ENCODE peak calls at places on chromosomes 16 and 17, in five cellular contexts. R is endothelial cell of umbilical vein; C is gastrocnemius medialis; V is CD8-positive, alpha-beta memory T cell; M is fibroblast of lung. U is an unnamed sample. For H3K4me1, the result is how much of the 10 kb centered on the place peaks cover.

GRCh38 chr17:28216032-28216431 is 103.0 kb upstream of the TMEM97 start:
- DNase-seq in V (no peak), M (no peak), C (no peak), R (no peak), U (no peak)

GRCh38 chr17:32517982-32518381 is 31.2 kb downstream of the CDK5R1 start:
- DNase-seq in C (no peak), R (no peak), M (no peak), V (no peak), U (no peak)

GRCh38 chr17:5933430-5933829 is 136.7 kb upstream of the WSCD1 start:
- DNase-seq in C (no peak), R (no peak), V (no peak), M (no peak), U (no peak)

GRCh38 chr16:82660966-82661365 is 34.2 kb downstream of the CDH13 start:
- DNase-seq in V (no peak), M (no peak), R (no peak), C (no peak), U (no peak)

GRCh38 chr17:75238684-75239191 is 22.7 kb downstream of the GGA3 start:
- DNase-seq in R (peak), M (peak), C (peak), V (peak), U (peak)

GRCh38 chr16:3065069-3065741 is at the start of gene IL32:
- DNase-seq in V (peak), R (peak), C (peak), M (peak), U (peak)

GRCh38 chr16:19583665-19584300 is 28.3 kb downstream of the VPS35L start:
- DNase-seq in M (peak), R (peak), V (no peak), C (no peak), U (peak)

GRCh38 chr16:51591480-51591879 is 440.4 kb upstream of the SALL1 start:
- DNase-seq in R (no peak), M (no peak), C (no peak), V (no peak), U (no peak)

GRCh38 chr16:30844671-30845449 is 49.0 kb downstream of the BCL7C start:
- DNase-seq in M (peak), C (peak), V (peak), R (peak), U (peak)

GRCh38 chr16:10558746-10559641 is 21.4 kb downstream of the EMP2 start:
- DNase-seq in C (peak), V (no peak), M (peak), R (peak), U (no peak)

GRCh38 chr17:63399856-63400255 is 46.2 kb downstream of the CYB561 start:
- DNase-seq in V (no peak), R (no peak), C (peak), M (peak), U (peak)

GRCh38 chr16:72927199-72928088 is 120.5 kb downstream of the ZFHX3 start:
- DNase-seq in R (no peak), M (peak), V (no peak), C (no peak), U (peak)

GRCh38 chr17:45016823-45017222 is 34.6 kb downstream of the DCAKD start:
- DNase-seq in C (no peak), R (no peak), M (no peak), V (no peak), U (no peak)

GRCh38 chr16:10579965-10580918 is at the start of gene EMP2:
- DNase-seq in C (peak), M (peak), V (no peak), R (peak), U (peak)

GRCh38 chr17:36221187-36221586 is 10.3 kb downstream of the CCL4L2 start:
- DNase-seq in V (no peak), R (no peak), M (no peak), C (no peak), U (no peak)

GRCh38 chr16:88341551-88342290 is 41.0 kb upstream of the ZNF469 start:
- DNase-seq in R (no peak), C (no peak), V (no peak), M (no peak), U (no peak)

GRCh38 chr16:47905771-47906170 is 250.0 kb downstream of the ABCC12 start:
- DNase-seq in V (no peak), M (no peak), R (no peak), C (no peak), U (peak)

GRCh38 chr17:57875109-57876022 is 25.5 kb upstream of the MRPS23 start:
- DNase-seq in C (peak), V (no peak), R (peak), M (peak), U (peak)

GRCh38 chr16:55508941-55509920 is at the start of gene LPCAT2:
- DNase-seq in R (peak), M (peak), C (peak), V (no peak), U (peak)

GRCh38 chr17:19728114-19728495 is 11.7 kb upstream of the SLC47A2 start:
- DNase-seq in M (peak), V (no peak), C (peak), R (peak), U (peak)

GRCh38 chr17:40553694-40554534 is 11.4 kb downstream of the CCR7 start:
- DNase-seq in C (peak), M (peak), R (no peak), V (no peak), U (peak)

GRCh38 chr17:68195667-68196393 is 52.0 kb upstream of the AMZ2 start:
- DNase-seq in V (no peak), R (no peak), C (no peak), M (no peak), U (peak)
- H3K4me1 ChIP-seq in V (under half), R (under half), C (under half), M (under half), U (under half)

GRCh38 chr17:77391668-77392375 is 251.1 kb downstream of the SEC14L1 start:
- DNase-seq in C (peak), V (no peak), M (peak), R (peak), U (peak)
- H3K4me1 ChIP-seq in C (half or more), V (half or more), M (under half), R (under half), U (half or more)

DNA sequence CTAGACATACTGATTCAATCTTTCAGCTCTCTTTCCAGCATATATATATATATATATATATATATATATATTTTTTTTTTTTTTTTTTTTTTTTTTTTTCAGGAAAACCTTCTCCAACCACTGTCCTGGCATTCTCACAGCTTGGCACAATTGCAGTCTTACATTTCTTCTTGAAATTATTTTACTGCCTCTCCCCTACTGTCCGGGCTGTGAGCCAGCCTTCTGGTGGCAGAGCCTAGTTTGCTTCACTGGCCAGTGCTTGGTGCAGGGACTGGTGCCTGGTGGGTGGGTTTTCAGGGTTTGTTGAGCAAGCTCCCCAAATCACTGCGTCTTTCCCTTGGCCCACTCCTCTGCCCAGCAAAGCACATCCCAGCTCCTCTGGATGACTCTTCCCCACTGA is 28.5 kb downstream of the PRSS54 start:
- DNase-seq in V (no peak), C (no peak), M (no peak), R (no peak), U (no peak)
- H3K4me1 ChIP-seq in V (under half), C (under half), M (under half), R (under half), U (under half)

GRCh38 chr17:9929873-9930272 is 24.8 kb upstream of the RCVRN start:
- DNase-seq in C (no peak), R (no peak), V (no peak), M (no peak), U (no peak)
- H3K4me1 ChIP-seq in C (under half), R (under half), V (under half), M (under half), U (under half)

GRCh38 chr16:56608876-56609462 is 585 bp downstream of the MT2A start:
- DNase-seq in V (no peak), R (no peak), M (no peak), C (peak), U (peak)
- H3K4me1 ChIP-seq in V (under half), R (half or more), M (under half), C (half or more), U (half or more)

GRCh38 chr17:12672944-12673343 is 7.3 kb downstream of the MYOCD start:
- DNase-seq in V (no peak), C (no peak), R (no peak), M (no peak), U (no peak)

GRCh38 chr17:12673788-12674187 is 8.1 kb downstream of the MYOCD start:
- DNase-seq in R (no peak), V (no peak), M (peak), C (no peak), U (no peak)
- H3K4me1 ChIP-seq in R (under half), V (under half), M (under half), C (under half), U (under half)

DNA sequence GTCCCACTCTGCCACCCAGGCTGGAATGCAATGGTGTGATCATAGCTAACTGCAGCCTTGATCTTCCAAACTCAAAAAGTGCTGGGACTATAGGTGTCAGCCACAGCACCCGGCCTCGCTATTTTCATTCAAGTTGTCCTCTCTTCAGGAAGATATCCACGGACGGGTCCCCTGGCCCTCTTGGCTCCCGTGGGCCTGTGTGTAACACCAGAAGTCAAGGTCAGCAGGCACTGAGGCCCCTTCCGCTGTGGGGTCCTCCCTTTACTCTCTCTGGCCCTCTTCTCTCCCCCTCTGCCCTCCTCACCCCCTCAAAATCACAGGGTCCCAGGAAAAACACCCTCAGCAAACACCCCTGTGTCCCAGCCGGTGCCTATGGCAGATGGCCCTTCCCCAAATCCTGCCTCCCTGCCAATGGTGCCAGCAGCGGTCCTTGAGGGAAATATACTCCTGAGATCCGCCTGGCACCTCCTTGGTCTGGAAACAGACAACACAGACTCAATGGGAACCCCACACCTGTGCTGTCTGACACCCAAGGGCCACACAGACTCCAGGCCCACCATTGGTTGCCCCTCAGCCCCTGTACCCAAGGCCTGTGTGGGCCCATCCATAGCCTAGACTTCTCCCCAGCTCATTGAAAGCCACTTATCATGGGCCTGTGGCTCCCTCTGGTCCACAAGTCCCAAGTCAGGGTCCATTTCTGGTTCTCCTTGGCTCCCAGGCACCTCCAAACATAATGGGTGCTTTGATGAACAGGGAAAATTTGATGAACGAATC is 221.5 kb downstream of the ZNF423 start:
- DNase-seq in V (no peak), R (no peak), C (no peak), M (no peak), U (no peak)
- H3K4me1 ChIP-seq in V (under half), R (under half), C (under half), M (under half), U (under half)

GRCh38 chr17:79002796-79003593 is 6.6 kb downstream of the CANT1 start:
- DNase-seq in R (no peak), M (no peak), V (no peak), C (peak), U (no peak)

GRCh38 chr17:79006001-79006400 is 3.6 kb downstream of the CANT1 start:
- DNase-seq in V (no peak), R (no peak), C (peak), M (no peak), U (no peak)

GRCh38 chr17:79002291-79002690 is 7.3 kb downstream of the CANT1 start:
- DNase-seq in C (peak), M (no peak), V (no peak), R (no peak), U (no peak)

GRCh38 chr17:79005063-79005861 is 4.3 kb downstream of the CANT1 start:
- DNase-seq in V (no peak), C (peak), R (peak), M (no peak), U (no peak)

DNA sequence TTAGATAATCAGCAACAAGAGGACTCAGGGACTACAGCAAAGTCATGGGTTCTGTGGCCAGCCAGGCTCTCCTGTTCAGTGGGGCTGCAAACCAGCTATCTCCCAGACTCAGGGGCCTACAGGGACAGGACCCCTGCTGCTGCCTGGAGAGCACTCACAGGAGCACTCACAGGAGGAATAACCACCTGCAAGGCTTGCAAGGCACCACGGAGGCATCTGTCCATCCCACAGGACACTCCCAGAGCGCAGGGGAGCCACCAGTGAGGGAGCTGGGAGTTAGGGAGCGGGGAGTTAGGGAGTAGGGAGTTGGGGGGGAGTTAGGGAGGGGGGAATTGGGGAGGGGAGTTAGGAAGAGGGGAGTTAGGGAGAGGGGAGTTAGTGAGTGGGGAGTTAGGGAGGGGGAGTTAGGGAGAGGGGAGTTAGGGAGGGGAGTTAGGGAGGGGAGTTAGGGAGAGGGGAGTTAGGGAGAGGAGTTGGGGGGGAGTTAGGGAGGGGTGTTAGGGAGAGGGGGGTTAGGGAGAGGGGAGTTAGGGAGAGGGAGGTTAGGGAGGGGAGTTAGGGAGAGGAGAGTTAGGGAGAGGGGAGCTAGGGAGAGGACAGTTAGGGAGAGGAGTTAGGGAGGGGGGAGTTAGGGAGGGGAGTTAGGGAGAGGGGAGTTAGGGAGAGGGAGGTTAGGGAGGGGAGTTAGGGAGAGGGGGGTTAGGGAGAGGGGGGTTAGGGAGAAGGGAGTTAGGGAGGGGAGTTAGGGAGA is 5.7 kb downstream of the CANT1 start:
- DNase-seq in V (no peak), R (no peak), C (peak), M (no peak), U (no peak)
- H3K4me1 ChIP-seq in V (under half), R (under half), C (under half), M (under half), U (under half)

GRCh38 chr17:81164464-81165245 is 652 bp upstream of the PVALEF start:
- DNase-seq in R (no peak), C (no peak), M (no peak), V (no peak), U (no peak)
- H3K4me1 ChIP-seq in R (under half), C (under half), M (under half), V (under half), U (under half)

GRCh38 chr17:65046236-65046635 is 10.3 kb downstream of the GNA13 start:
- DNase-seq in C (no peak), M (no peak), R (no peak), V (no peak), U (no peak)

GRCh38 chr17:65047939-65048338 is 8.6 kb downstream of the GNA13 start:
- DNase-seq in M (no peak), V (no peak), R (no peak), C (no peak), U (no peak)

GRCh38 chr17:65041518-65041917 is 15.0 kb downstream of the GNA13 start:
- DNase-seq in M (no peak), C (no peak), R (no peak), V (no peak), U (no peak)

GRCh38 chr17:65042911-65043310 is 13.6 kb downstream of the GNA13 start:
- DNase-seq in V (no peak), M (peak), R (no peak), C (no peak), U (no peak)

GRCh38 chr17:65043802-65044201 is 12.7 kb downstream of the GNA13 start:
- DNase-seq in V (no peak), M (no peak), R (no peak), C (no peak), U (no peak)
- H3K4me1 ChIP-seq in V (half or more), M (under half), R (under half), C (half or more), U (under half)

U was measured in adipocyte.